ENCODE peak calls at places on chromosomes 1 and 21, in six cellular contexts. E is ELR; I is activated T-helper 9 cell treated with anti-CD3 and anti-CD28 coated beads, Interleukin-2, amount 50 U/mL, for 16 hours; G is neural crest cell; U is LoVo; M is NCI-H1694 treated with DMSO at 0.1 percent for 48 hours. K is an unnamed sample.

GRCh38 chr1:153394391-153394790 is 3.5 kb upstream of the S100A8 start:
- DNase-seq in G (no peak), E (no peak), U (no peak), I (no peak), M (no peak), K (no peak)

GRCh38 chr1:213767683-213768082 is 220.1 kb upstream of the PROX1 start:
- DNase-seq in U (no peak), E (no peak), G (no peak), M (no peak), I (no peak), K (no peak)

GRCh38 chr1:202197670-202198359 is 4.2 kb downstream of the LGR6 start:
- DNase-seq in M (no peak), G (no peak), E (no peak), I (no peak), U (no peak), K (no peak)

GRCh38 chr1:178057863-178058576 is 35.9 kb upstream of the RASAL2 start:
- DNase-seq in E (peak), U (no peak), I (no peak), G (no peak), M (no peak), K (no peak)

GRCh38 chr1:206581571-206581981 is 30.7 kb downstream of the EIF2D start:
- DNase-seq in G (no peak), U (no peak), I (peak), E (no peak), M (peak), K (no peak)

GRCh38 chr21:35284199-35284598 is 235.1 kb upstream of the RUNX1 start:
- DNase-seq in M (no peak), U (no peak), E (no peak), I (no peak), G (no peak), K (no peak)

GRCh38 chr1:68276448-68276847 is 44.1 kb upstream of the WLS start:
- DNase-seq in U (no peak), E (no peak), M (no peak), G (no peak), I (no peak), K (no peak)

GRCh38 chr1:53431725-53432306 is 27.4 kb upstream of the DMRTB1 start:
- DNase-seq in G (no peak), U (no peak), E (no peak), M (no peak), I (no peak), K (no peak)

GRCh38 chr21:41241341-41241740 is 73.4 kb downstream of the BACE2 start:
- DNase-seq in G (no peak), I (no peak), U (no peak), E (no peak), M (no peak), K (peak)

GRCh38 chr1:182952677-182953444 is at the start of gene SHCBP1L:
- DNase-seq in I (no peak), M (no peak), E (no peak), G (no peak), U (no peak), K (no peak)

GRCh38 chr1:207858806-207859205 is 52.1 kb downstream of the CD34 start:
- DNase-seq in I (no peak), E (no peak), G (no peak), U (no peak), M (no peak), K (no peak)

GRCh38 chr1:6037338-6037762 is 8.3 kb upstream of the KCNAB2 start:
- DNase-seq in U (no peak), G (no peak), I (no peak), M (no peak), E (peak), K (no peak)

GRCh38 chr1:74771913-74772515 is 39.1 kb downstream of the TYW3 start:
- DNase-seq in U (peak), M (peak), I (no peak), G (peak), E (peak), K (peak)

GRCh38 chr1:231404318-231404717 is 17.8 kb downstream of the EGLN1 start:
- DNase-seq in M (no peak), E (no peak), U (no peak), I (no peak), G (no peak), K (no peak)

GRCh38 chr1:55127827-55128343 is 87.3 kb downstream of the USP24 start:
- DNase-seq in E (peak), M (no peak), U (peak), I (no peak), G (no peak), K (peak)